ENCODE peak calls at places on chromosomes 1 and 21, in six cellular contexts. I is heart right ventricle; E is heart left ventricle; V is PC-3; R is CD8-positive, alpha-beta memory T cell; F is transverse colon. H is an unnamed sample.

GRCh38 chr21:31366825-31367224 is 22.8 kb upstream of the TIAM1 start:
- DNase-seq in F (no peak), R (no peak), V (peak; percentile 98), I (no peak), E (no peak), H (no peak)

GRCh38 chr1:220954321-220954720 is 75.1 kb downstream of the HLX start:
- DNase-seq in F (no peak), R (no peak), I (no peak), E (no peak), V (no peak), H (no peak)

GRCh38 chr1:12100071-12100470 is 37.0 kb downstream of the TNFRSF8 start:
- DNase-seq in I (no peak), R (no peak), V (peak; percentile 6), F (no peak), E (no peak), H (no peak)

GRCh38 chr1:25649505-25650218 is 33.1 kb downstream of the MAN1C1 start:
- DNase-seq in E (no peak), I (no peak), V (no peak), F (no peak), R (no peak), H (no peak)

GRCh38 chr1:18794066-18794465 is 65.4 kb downstream of the TAS1R2 start:
- DNase-seq in I (no peak), V (no peak), F (no peak), E (no peak), R (no peak), H (no peak)

GRCh38 chr1:168482106-168482505 is 61.7 kb downstream of the XCL2 start:
- DNase-seq in F (no peak), V (no peak), R (no peak), I (no peak), E (no peak), H (no peak)

GRCh38 chr1:76141898-76142297 is 67.4 kb downstream of the ST6GALNAC3 start:
- DNase-seq in E (no peak), R (no peak), F (no peak), I (no peak), V (no peak), H (no peak)

GRCh38 chr1:8463144-8463927 is 145.4 kb downstream of the SLC45A1 start:
- DNase-seq in E (peak; percentile 50), I (no peak), V (peak; percentile 44), F (peak; percentile 47), R (peak; percentile 45), H (no peak)

GRCh38 chr21:35048706-35049617 is at the start of gene RUNX1:
- DNase-seq in V (peak; percentile 89), R (peak; percentile 84), F (peak; percentile 63), E (peak; percentile 45), I (no peak), H (peak; percentile 75)

DNA sequence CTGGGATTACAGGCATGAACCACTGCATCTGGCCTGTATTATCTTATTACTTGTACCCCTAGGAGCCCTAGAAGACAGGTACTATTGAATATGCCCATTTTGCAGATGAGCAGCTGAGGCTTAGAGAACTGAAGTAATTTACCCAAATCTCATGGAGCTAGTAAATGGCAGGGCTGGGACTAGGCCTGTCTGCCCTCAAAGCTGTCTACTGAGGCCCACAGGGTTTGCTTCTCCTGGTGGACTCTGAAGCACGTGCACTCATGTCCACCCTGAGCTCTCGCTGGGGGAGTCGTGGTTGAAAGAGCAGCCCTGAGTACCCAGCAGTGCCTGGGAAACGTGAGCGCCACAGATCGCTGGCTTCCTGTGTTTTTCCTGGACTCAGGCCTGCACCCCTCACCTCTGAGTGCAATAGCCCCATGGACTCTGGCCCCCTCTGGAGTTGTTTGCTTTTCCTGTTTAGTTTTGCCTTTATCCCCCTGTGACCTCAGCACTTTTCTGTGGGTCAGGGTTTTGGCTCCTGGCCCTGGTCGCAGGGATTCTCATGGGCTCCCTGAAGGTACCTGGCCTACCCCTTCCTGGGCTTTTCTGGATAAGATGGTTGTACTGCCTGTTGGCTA is 52.4 kb downstream of the ARHGEF10L start:
- DNase-seq in I (no peak), R (no peak), E (no peak), F (no peak), V (no peak), H (peak; percentile 39)
- H3K4me3 ChIP-seq in I (no peak overlapping the region), R (no peak overlapping the region), E (no peak overlapping the region), F (no peak overlapping the region), V (no peak overlapping the region), H (no peak overlapping the region)

GRCh38 chr1:70431317-70431716 is 20.2 kb downstream of the CTH start:
- DNase-seq in R (no peak), E (no peak), I (no peak), F (no peak), V (no peak), H (no peak)
- H3K27ac ChIP-seq in R (no peak overlapping the region), E (no peak overlapping the region), I (no peak overlapping the region), F (no peak overlapping the region), V (no peak overlapping the region), H (no peak overlapping the region)

GRCh38 chr1:231055271-231055670 is 15.2 kb upstream of the FAM89A start:
- DNase-seq in R (no peak), F (no peak), I (no peak), V (no peak), E (no peak), H (no peak)
- H3K4me3 ChIP-seq in R (no peak overlapping the region), F (no peak overlapping the region), I (no peak overlapping the region), V (no peak overlapping the region), E (no peak overlapping the region), H (no peak overlapping the region)

GRCh38 chr1:202245391-202245790 is 51.8 kb downstream of the LGR6 start:
- DNase-seq in F (no peak), V (no peak), R (no peak), I (no peak), E (no peak), H (no peak)
- H3K27ac ChIP-seq in F (no peak overlapping the region), V (no peak overlapping the region), R (no peak overlapping the region), I (no peak overlapping the region), E (no peak overlapping the region), H (no peak overlapping the region)

GRCh38 chr1:29324771-29325351 is 88.5 kb downstream of the PTPRU start:
- DNase-seq in F (peak; percentile 20), I (no peak), R (no peak), V (no peak), E (no peak), H (no peak)

GRCh38 chr1:29322861-29323585 is 86.7 kb downstream of the PTPRU start:
- DNase-seq in I (no peak), F (no peak), R (no peak), E (no peak), V (no peak), H (no peak)

GRCh38 chr1:29323636-29324035 is 87.3 kb downstream of the PTPRU start:
- DNase-seq in R (no peak), V (no peak), E (no peak), I (no peak), F (no peak), H (no peak)

GRCh38 chr1:29325675-29326074 is 89.4 kb downstream of the PTPRU start:
- DNase-seq in F (no peak), R (no peak), I (peak; percentile 59), V (no peak), E (peak; percentile 40), H (no peak)

GRCh38 chr1:29324202-29324601 is 87.9 kb downstream of the PTPRU start:
- DNase-seq in V (no peak), R (no peak), I (no peak), E (no peak), F (no peak), H (no peak)
- H3K4me3 ChIP-seq in V (no peak overlapping the region), R (no peak overlapping the region), I (no peak overlapping the region), E (no peak overlapping the region), F (no peak overlapping the region), H (no peak overlapping the region)

H was measured in body of pancreas.